ENCODE peak calls at places on chromosomes 12 and 14, in ten cellular contexts. One of them, this sample, is unnamed.

GRCh38 chr12:22100952-22101748 is 55.1 kb downstream of the CMAS start:
- DNase-seq in activated T-helper 9 cell treated with anti-CD3 and anti-CD28 coated beads, Interleukin-2, amount 50 U/mL, for 16 hours: peak
- DNase-seq in Daoy: peak
- DNase-seq in stimulated activated CD8-positive, alpha-beta memory T cell treated with anti-CD3 and anti-CD28 coated beads, Interleukin-7, amount 100 ng/mL, for 48 hours: peak
- DNase-seq in K562: peak
- DNase-seq in left lung: peak
- DNase-seq in kidney tubule cell: peak
- DNase-seq in NAMALWA: peak
- DNase-seq in AG20443: peak
- DNase-seq in ACHN: peak
- DNase-seq in this sample: peak

GRCh38 chr14:92556255-92556741 is 42.7 kb downstream of the RIN3 start:
- DNase-seq in AG20443: no peak
- DNase-seq in kidney tubule cell: no peak
- DNase-seq in activated T-helper 9 cell treated with anti-CD3 and anti-CD28 coated beads, Interleukin-2, amount 50 U/mL, for 16 hours: no peak
- DNase-seq in left lung: peak
- DNase-seq in Daoy: no peak
- DNase-seq in K562: no peak
- DNase-seq in ACHN: no peak
- DNase-seq in stimulated activated CD8-positive, alpha-beta memory T cell treated with anti-CD3 and anti-CD28 coated beads, Interleukin-7, amount 100 ng/mL, for 48 hours: no peak
- DNase-seq in NAMALWA: peak
- DNase-seq in this sample: no peak

GRCh38 chr12:18141583-18141982 is 51.6 kb upstream of the RERGL start:
- DNase-seq in ACHN: no peak
- DNase-seq in kidney tubule cell: peak
- DNase-seq in activated T-helper 9 cell treated with anti-CD3 and anti-CD28 coated beads, Interleukin-2, amount 50 U/mL, for 16 hours: no peak
- DNase-seq in stimulated activated CD8-positive, alpha-beta memory T cell treated with anti-CD3 and anti-CD28 coated beads, Interleukin-7, amount 100 ng/mL, for 48 hours: no peak
- DNase-seq in K562: no peak
- DNase-seq in left lung: no peak
- DNase-seq in AG20443: no peak
- DNase-seq in NAMALWA: peak
- DNase-seq in Daoy: peak
- DNase-seq in this sample: no peak

GRCh38 chr12:42468341-42468821 is 121.2 kb downstream of the PRICKLE1 start:
- DNase-seq in kidney tubule cell: no peak
- DNase-seq in activated T-helper 9 cell treated with anti-CD3 and anti-CD28 coated beads, Interleukin-2, amount 50 U/mL, for 16 hours: no peak
- DNase-seq in left lung: no peak
- DNase-seq in NAMALWA: peak
- DNase-seq in ACHN: no peak
- DNase-seq in Daoy: peak
- DNase-seq in K562: no peak
- DNase-seq in stimulated activated CD8-positive, alpha-beta memory T cell treated with anti-CD3 and anti-CD28 coated beads, Interleukin-7, amount 100 ng/mL, for 48 hours: no peak
- DNase-seq in AG20443: no peak
- DNase-seq in this sample: no peak

GRCh38 chr14:54787263-54787662 is 115.4 kb downstream of the GCH1 start:
- DNase-seq in activated T-helper 9 cell treated with anti-CD3 and anti-CD28 coated beads, Interleukin-2, amount 50 U/mL, for 16 hours: no peak
- DNase-seq in Daoy: no peak
- DNase-seq in ACHN: no peak
- DNase-seq in K562: no peak
- DNase-seq in kidney tubule cell: no peak
- DNase-seq in stimulated activated CD8-positive, alpha-beta memory T cell treated with anti-CD3 and anti-CD28 coated beads, Interleukin-7, amount 100 ng/mL, for 48 hours: no peak
- DNase-seq in left lung: no peak
- DNase-seq in NAMALWA: no peak
- DNase-seq in AG20443: no peak
- DNase-seq in this sample: no peak

GRCh38 chr12:82857276-82857675 is 170.6 kb downstream of the TMTC2 start:
- DNase-seq in left lung: no peak
- DNase-seq in ACHN: no peak
- DNase-seq in kidney tubule cell: peak
- DNase-seq in NAMALWA: no peak
- DNase-seq in Daoy: no peak
- DNase-seq in activated T-helper 9 cell treated with anti-CD3 and anti-CD28 coated beads, Interleukin-2, amount 50 U/mL, for 16 hours: no peak
- DNase-seq in AG20443: no peak
- DNase-seq in stimulated activated CD8-positive, alpha-beta memory T cell treated with anti-CD3 and anti-CD28 coated beads, Interleukin-7, amount 100 ng/mL, for 48 hours: no peak
- DNase-seq in K562: no peak
- DNase-seq in this sample: no peak

GRCh38 chr14:103016071-103016470 is 41.3 kb downstream of the CDC42BPB start:
- DNase-seq in ACHN: no peak
- DNase-seq in kidney tubule cell: no peak
- DNase-seq in left lung: no peak
- DNase-seq in AG20443: peak
- DNase-seq in activated T-helper 9 cell treated with anti-CD3 and anti-CD28 coated beads, Interleukin-2, amount 50 U/mL, for 16 hours: no peak
- DNase-seq in K562: no peak
- DNase-seq in NAMALWA: no peak
- DNase-seq in Daoy: no peak
- DNase-seq in stimulated activated CD8-positive, alpha-beta memory T cell treated with anti-CD3 and anti-CD28 coated beads, Interleukin-7, amount 100 ng/mL, for 48 hours: no peak
- DNase-seq in this sample: no peak

GRCh38 chr12:50786498-50787231 is 22.8 kb downstream of the ATF1 start:
- DNase-seq in Daoy: peak
- DNase-seq in AG20443: peak
- DNase-seq in activated T-helper 9 cell treated with anti-CD3 and anti-CD28 coated beads, Interleukin-2, amount 50 U/mL, for 16 hours: no peak
- DNase-seq in K562: no peak
- DNase-seq in stimulated activated CD8-positive, alpha-beta memory T cell treated with anti-CD3 and anti-CD28 coated beads, Interleukin-7, amount 100 ng/mL, for 48 hours: no peak
- DNase-seq in kidney tubule cell: peak
- DNase-seq in left lung: no peak
- DNase-seq in NAMALWA: no peak
- DNase-seq in ACHN: peak
- DNase-seq in this sample: peak

GRCh38 chr14:99566390-99567354 is 37.3 kb downstream of the CCDC85C start:
- DNase-seq in stimulated activated CD8-positive, alpha-beta memory T cell treated with anti-CD3 and anti-CD28 coated beads, Interleukin-7, amount 100 ng/mL, for 48 hours: no peak
- DNase-seq in Daoy: no peak
- DNase-seq in K562: peak
- DNase-seq in activated T-helper 9 cell treated with anti-CD3 and anti-CD28 coated beads, Interleukin-2, amount 50 U/mL, for 16 hours: no peak
- DNase-seq in AG20443: no peak
- DNase-seq in left lung: no peak
- DNase-seq in ACHN: no peak
- DNase-seq in NAMALWA: no peak
- DNase-seq in kidney tubule cell: no peak
- DNase-seq in this sample: no peak

GRCh38 chr14:93316716-93317115 is 16.1 kb downstream of the BTBD7 start:
- DNase-seq in activated T-helper 9 cell treated with anti-CD3 and anti-CD28 coated beads, Interleukin-2, amount 50 U/mL, for 16 hours: no peak
- DNase-seq in stimulated activated CD8-positive, alpha-beta memory T cell treated with anti-CD3 and anti-CD28 coated beads, Interleukin-7, amount 100 ng/mL, for 48 hours: no peak
- DNase-seq in kidney tubule cell: no peak
- DNase-seq in K562: no peak
- DNase-seq in Daoy: peak
- DNase-seq in AG20443: peak
- DNase-seq in left lung: no peak
- DNase-seq in NAMALWA: no peak
- DNase-seq in ACHN: no peak
- DNase-seq in this sample: no peak

GRCh38 chr14:56092761-56093160 is 25.4 kb upstream of the PELI2 start:
- DNase-seq in stimulated activated CD8-positive, alpha-beta memory T cell treated with anti-CD3 and anti-CD28 coated beads, Interleukin-7, amount 100 ng/mL, for 48 hours: no peak
- DNase-seq in NAMALWA: no peak
- DNase-seq in K562: no peak
- DNase-seq in Daoy: no peak
- DNase-seq in kidney tubule cell: no peak
- DNase-seq in ACHN: no peak
- DNase-seq in left lung: no peak
- DNase-seq in AG20443: no peak
- DNase-seq in activated T-helper 9 cell treated with anti-CD3 and anti-CD28 coated beads, Interleukin-2, amount 50 U/mL, for 16 hours: no peak
- DNase-seq in this sample: no peak

GRCh38 chr12:9883175-9883574 is 1.9 kb downstream of the KLRF2 start:
- DNase-seq in stimulated activated CD8-positive, alpha-beta memory T cell treated with anti-CD3 and anti-CD28 coated beads, Interleukin-7, amount 100 ng/mL, for 48 hours: no peak
- DNase-seq in AG20443: no peak
- DNase-seq in left lung: no peak
- DNase-seq in activated T-helper 9 cell treated with anti-CD3 and anti-CD28 coated beads, Interleukin-2, amount 50 U/mL, for 16 hours: no peak
- DNase-seq in kidney tubule cell: no peak
- DNase-seq in ACHN: no peak
- DNase-seq in K562: no peak
- DNase-seq in Daoy: no peak
- DNase-seq in NAMALWA: no peak
- DNase-seq in this sample: no peak

GRCh38 chr12:39287817-39288216 is 155.1 kb downstream of the KIF21A start:
- DNase-seq in NAMALWA: no peak
- DNase-seq in K562: peak
- DNase-seq in ACHN: no peak
- DNase-seq in AG20443: no peak
- DNase-seq in activated T-helper 9 cell treated with anti-CD3 and anti-CD28 coated beads, Interleukin-2, amount 50 U/mL, for 16 hours: no peak
- DNase-seq in stimulated activated CD8-positive, alpha-beta memory T cell treated with anti-CD3 and anti-CD28 coated beads, Interleukin-7, amount 100 ng/mL, for 48 hours: no peak
- DNase-seq in kidney tubule cell: no peak
- DNase-seq in left lung: no peak
- DNase-seq in Daoy: no peak
- DNase-seq in this sample: peak

GRCh38 chr12:93879476-93880376 is 202.6 kb downstream of the CRADD start:
- DNase-seq in AG20443: peak
- DNase-seq in kidney tubule cell: peak
- DNase-seq in stimulated activated CD8-positive, alpha-beta memory T cell treated with anti-CD3 and anti-CD28 coated beads, Interleukin-7, amount 100 ng/mL, for 48 hours: no peak
- DNase-seq in Daoy: peak
- DNase-seq in ACHN: peak
- DNase-seq in NAMALWA: no peak
- DNase-seq in left lung: no peak
- DNase-seq in K562: no peak
- DNase-seq in activated T-helper 9 cell treated with anti-CD3 and anti-CD28 coated beads, Interleukin-2, amount 50 U/mL, for 16 hours: no peak
- DNase-seq in this sample: peak

GRCh38 chr12:113155060-113155459 is 5.5 kb downstream of the CFAP73 start:
- DNase-seq in ACHN: no peak
- DNase-seq in AG20443: no peak
- DNase-seq in activated T-helper 9 cell treated with anti-CD3 and anti-CD28 coated beads, Interleukin-2, amount 50 U/mL, for 16 hours: no peak
- DNase-seq in kidney tubule cell: no peak
- DNase-seq in stimulated activated CD8-positive, alpha-beta memory T cell treated with anti-CD3 and anti-CD28 coated beads, Interleukin-7, amount 100 ng/mL, for 48 hours: no peak
- DNase-seq in NAMALWA: no peak
- DNase-seq in Daoy: no peak
- DNase-seq in left lung: no peak
- DNase-seq in K562: no peak
- DNase-seq in this sample: no peak

GRCh38 chr12:86838709-86839108 is 582.5 kb upstream of the MGAT4C start:
- DNase-seq in AG20443: no peak
- DNase-seq in NAMALWA: no peak
- DNase-seq in activated T-helper 9 cell treated with anti-CD3 and anti-CD28 coated beads, Interleukin-2, amount 50 U/mL, for 16 hours: no peak
- DNase-seq in left lung: no peak
- DNase-seq in ACHN: no peak
- DNase-seq in stimulated activated CD8-positive, alpha-beta memory T cell treated with anti-CD3 and anti-CD28 coated beads, Interleukin-7, amount 100 ng/mL, for 48 hours: no peak
- DNase-seq in K562: no peak
- DNase-seq in Daoy: no peak
- DNase-seq in kidney tubule cell: no peak
- DNase-seq in this sample: no peak

GRCh38 chr12:84512751-84513150 is 399.8 kb downstream of the SLC6A15 start:
- DNase-seq in left lung: no peak
- DNase-seq in stimulated activated CD8-positive, alpha-beta memory T cell treated with anti-CD3 and anti-CD28 coated beads, Interleukin-7, amount 100 ng/mL, for 48 hours: no peak
- DNase-seq in ACHN: no peak
- DNase-seq in AG20443: no peak
- DNase-seq in kidney tubule cell: no peak
- DNase-seq in activated T-helper 9 cell treated with anti-CD3 and anti-CD28 coated beads, Interleukin-2, amount 50 U/mL, for 16 hours: no peak
- DNase-seq in Daoy: no peak
- DNase-seq in NAMALWA: no peak
- DNase-seq in K562: no peak
- DNase-seq in this sample: no peak

GRCh38 chr12:18135509-18135908 is 45.5 kb upstream of the RERGL start:
- DNase-seq in K562: no peak
- DNase-seq in stimulated activated CD8-positive, alpha-beta memory T cell treated with anti-CD3 and anti-CD28 coated beads, Interleukin-7, amount 100 ng/mL, for 48 hours: no peak
- DNase-seq in activated T-helper 9 cell treated with anti-CD3 and anti-CD28 coated beads, Interleukin-2, amount 50 U/mL, for 16 hours: no peak
- DNase-seq in kidney tubule cell: no peak
- DNase-seq in AG20443: peak
- DNase-seq in Daoy: peak
- DNase-seq in ACHN: no peak
- DNase-seq in NAMALWA: no peak
- DNase-seq in left lung: no peak
- DNase-seq in this sample: no peak

GRCh38 chr14:93085916-93086315 is 29.8 kb downstream of the ITPK1 start:
- DNase-seq in left lung: no peak
- DNase-seq in activated T-helper 9 cell treated with anti-CD3 and anti-CD28 coated beads, Interleukin-2, amount 50 U/mL, for 16 hours: no peak
- DNase-seq in K562: no peak
- DNase-seq in stimulated activated CD8-positive, alpha-beta memory T cell treated with anti-CD3 and anti-CD28 coated beads, Interleukin-7, amount 100 ng/mL, for 48 hours: no peak
- DNase-seq in kidney tubule cell: peak
- DNase-seq in NAMALWA: no peak
- DNase-seq in AG20443: no peak
- DNase-seq in ACHN: no peak
- DNase-seq in Daoy: peak
- DNase-seq in this sample: no peak

GRCh38 chr14:61489932-61490331 is 168.6 kb downstream of the PRKCH start:
- DNase-seq in AG20443: no peak
- DNase-seq in kidney tubule cell: no peak
- DNase-seq in Daoy: peak
- DNase-seq in ACHN: no peak
- DNase-seq in left lung: peak
- DNase-seq in activated T-helper 9 cell treated with anti-CD3 and anti-CD28 coated beads, Interleukin-2, amount 50 U/mL, for 16 hours: no peak
- DNase-seq in K562: no peak
- DNase-seq in NAMALWA: no peak
- DNase-seq in stimulated activated CD8-positive, alpha-beta memory T cell treated with anti-CD3 and anti-CD28 coated beads, Interleukin-7, amount 100 ng/mL, for 48 hours: no peak
- DNase-seq in this sample: no peak

GRCh38 chr14:72664651-72665050 is 229.2 kb downstream of the DPF3 start:
- DNase-seq in AG20443: no peak
- DNase-seq in activated T-helper 9 cell treated with anti-CD3 and anti-CD28 coated beads, Interleukin-2, amount 50 U/mL, for 16 hours: no peak
- DNase-seq in NAMALWA: no peak
- DNase-seq in kidney tubule cell: no peak
- DNase-seq in stimulated activated CD8-positive, alpha-beta memory T cell treated with anti-CD3 and anti-CD28 coated beads, Interleukin-7, amount 100 ng/mL, for 48 hours: no peak
- DNase-seq in K562: no peak
- DNase-seq in left lung: no peak
- DNase-seq in ACHN: no peak
- DNase-seq in Daoy: peak
- DNase-seq in this sample: peak

GRCh38 chr12:54586620-54587019 is 1.8 kb downstream of the PPP1R1A start:
- DNase-seq in activated T-helper 9 cell treated with anti-CD3 and anti-CD28 coated beads, Interleukin-2, amount 50 U/mL, for 16 hours: no peak
- DNase-seq in Daoy: no peak
- DNase-seq in stimulated activated CD8-positive, alpha-beta memory T cell treated with anti-CD3 and anti-CD28 coated beads, Interleukin-7, amount 100 ng/mL, for 48 hours: no peak
- DNase-seq in AG20443: no peak
- DNase-seq in kidney tubule cell: no peak
- DNase-seq in K562: no peak
- DNase-seq in NAMALWA: no peak
- DNase-seq in left lung: no peak
- DNase-seq in ACHN: no peak
- DNase-seq in this sample: no peak

GRCh38 chr14:68238956-68239355 is 419.4 kb downstream of the RAD51B start:
- DNase-seq in ACHN: no peak
- DNase-seq in activated T-helper 9 cell treated with anti-CD3 and anti-CD28 coated beads, Interleukin-2, amount 50 U/mL, for 16 hours: no peak
- DNase-seq in AG20443: no peak
- DNase-seq in Daoy: no peak
- DNase-seq in NAMALWA: no peak
- DNase-seq in stimulated activated CD8-positive, alpha-beta memory T cell treated with anti-CD3 and anti-CD28 coated beads, Interleukin-7, amount 100 ng/mL, for 48 hours: no peak
- DNase-seq in K562: peak
- DNase-seq in left lung: no peak
- DNase-seq in kidney tubule cell: no peak
- DNase-seq in this sample: no peak

GRCh38 chr14:34711808-34712712 is 2.3 kb downstream of the CFL2 start:
- DNase-seq in kidney tubule cell: no peak
- DNase-seq in K562: no peak
- DNase-seq in ACHN: no peak
- DNase-seq in stimulated activated CD8-positive, alpha-beta memory T cell treated with anti-CD3 and anti-CD28 coated beads, Interleukin-7, amount 100 ng/mL, for 48 hours: no peak
- DNase-seq in AG20443: no peak
- DNase-seq in Daoy: no peak
- DNase-seq in left lung: no peak
- DNase-seq in NAMALWA: no peak
- DNase-seq in activated T-helper 9 cell treated with anti-CD3 and anti-CD28 coated beads, Interleukin-2, amount 50 U/mL, for 16 hours: no peak
- DNase-seq in this sample: no peak

This sample was measured in mesenchymal stem cell.